ENCODE peak calls at places on chromosomes 11 and 22, in five cellular contexts. O, Y, N, M and U are unnamed samples.

GRCh38 chr11:83409891-83410290 is 123.7 kb upstream of the CCDC90B start:
- DNase-seq in N (no peak), Y (no peak), M (no peak), O (no peak), U (no peak)

GRCh38 chr11:7657306-7658025 is 15.8 kb downstream of the CYB5R2 start:
- DNase-seq in Y (peak; percentile 60), N (peak; percentile 87), O (no peak), M (no peak), U (peak; percentile 66)

GRCh38 chr11:64624869-64625481 is 34.0 kb downstream of the SLC22A12 start:
- DNase-seq in O (no peak), N (no peak), Y (no peak), M (no peak), U (no peak)

GRCh38 chr11:134536219-134536618 is 124.2 kb upstream of the B3GAT1 start:
- DNase-seq in O (no peak), M (peak; percentile 39), N (no peak), Y (no peak), U (no peak)

GRCh38 chr22:37166675-37167066 is 17.0 kb upstream of the IL2RB start:
- DNase-seq in N (peak; percentile 75), M (peak; percentile 89), O (peak; percentile 70), Y (peak; percentile 82), U (peak; percentile 86)

GRCh38 chr22:32281092-32281491 is 25.9 kb upstream of the SLC5A4 start:
- DNase-seq in N (no peak), Y (no peak), M (no peak), O (no peak), U (no peak)

GRCh38 chr11:2163428-2163978 is 2.5 kb upstream of the INS start:
- DNase-seq in M (no peak), N (no peak), Y (no peak), O (no peak), U (no peak)

GRCh38 chr11:107840120-107840479 is 18.5 kb downstream of the SLC35F2 start:
- DNase-seq in N (peak; percentile 54), Y (no peak), M (no peak), O (no peak), U (no peak)

GRCh38 chr22:35966314-35967045 is 62.1 kb downstream of the RBFOX2 start:
- DNase-seq in Y (no peak), N (peak; percentile 39), M (no peak), O (no peak), U (no peak)

GRCh38 chr11:103619480-103619879 is 417.0 kb upstream of the DDI1 start:
- DNase-seq in N (peak; percentile 65), Y (no peak), O (no peak), M (no peak), U (no peak)